ENCODE peak calls at places on chromosomes 13 and 19, in five cellular contexts. One of them, this sample, is unnamed.

GRCh38 chr19:15464394-15465385 is at the start of gene RASAL3:
- DNase-seq in gastrocnemius medialis: no peak
- DNase-seq in mesenchymal stem cell: no peak
- DNase-seq in Peyer's patch: peak
- DNase-seq in A549: no peak
- DNase-seq in this sample: no peak

GRCh38 chr13:58119351-58119750 is 487.8 kb downstream of the PCDH17 start:
- DNase-seq in gastrocnemius medialis: no peak
- DNase-seq in mesenchymal stem cell: no peak
- DNase-seq in Peyer's patch: no peak
- DNase-seq in A549: no peak
- DNase-seq in this sample: no peak

GRCh38 chr19:45767881-45768643 is 990 bp downstream of the SIX5 start:
- DNase-seq in gastrocnemius medialis: peak
- DNase-seq in mesenchymal stem cell: peak
- DNase-seq in Peyer's patch: peak
- DNase-seq in A549: peak
- DNase-seq in this sample: peak

GRCh38 chr13:98254541-98254940 is 77.5 kb upstream of the RNF113B start:
- DNase-seq in gastrocnemius medialis: no peak
- DNase-seq in mesenchymal stem cell: peak
- DNase-seq in Peyer's patch: no peak
- DNase-seq in A549: no peak
- DNase-seq in this sample: no peak

GRCh38 chr13:20064128-20064527 is 96.7 kb downstream of the GJA3 start:
- DNase-seq in gastrocnemius medialis: no peak
- DNase-seq in mesenchymal stem cell: peak
- DNase-seq in Peyer's patch: no peak
- DNase-seq in A549: no peak
- DNase-seq in this sample: no peak

GRCh38 chr13:53068841-53069520 is 40.4 kb downstream of the OLFM4 start:
- DNase-seq in gastrocnemius medialis: no peak
- DNase-seq in mesenchymal stem cell: no peak
- DNase-seq in Peyer's patch: no peak
- DNase-seq in A549: no peak
- DNase-seq in this sample: no peak

GRCh38 chr19:16749326-16749725 is 29.7 kb downstream of the NWD1 start:
- DNase-seq in gastrocnemius medialis: no peak
- DNase-seq in mesenchymal stem cell: no peak
- DNase-seq in Peyer's patch: no peak
- DNase-seq in A549: no peak
- DNase-seq in this sample: no peak

GRCh38 chr19:40465025-40465780 is at the start of gene BLVRB:
- DNase-seq in gastrocnemius medialis: no peak
- DNase-seq in mesenchymal stem cell: peak
- DNase-seq in Peyer's patch: no peak
- DNase-seq in A549: no peak
- DNase-seq in this sample: no peak

GRCh38 chr19:2103308-2103707 is 6.6 kb downstream of the IZUMO4 start:
- DNase-seq in gastrocnemius medialis: no peak
- DNase-seq in mesenchymal stem cell: no peak
- DNase-seq in Peyer's patch: no peak
- DNase-seq in A549: no peak
- DNase-seq in this sample: no peak

GRCh38 chr13:62250501-62251175 is 835.0 kb upstream of the PCDH20 start:
- DNase-seq in gastrocnemius medialis: no peak
- DNase-seq in mesenchymal stem cell: peak
- DNase-seq in Peyer's patch: no peak
- DNase-seq in A549: no peak
- DNase-seq in this sample: no peak

GRCh38 chr13:37168922-37169321 is 63.5 kb upstream of the CSNK1A1L start:
- DNase-seq in gastrocnemius medialis: no peak
- DNase-seq in mesenchymal stem cell: no peak
- DNase-seq in Peyer's patch: no peak
- DNase-seq in A549: no peak
- DNase-seq in this sample: no peak

GRCh38 chr13:109818891-109819290 is 32.5 kb upstream of the IRS2 start:
- DNase-seq in gastrocnemius medialis: no peak
- DNase-seq in mesenchymal stem cell: no peak
- DNase-seq in Peyer's patch: no peak
- DNase-seq in A549: no peak
- DNase-seq in this sample: no peak

GRCh38 chr19:46753420-46754155 is 7.3 kb upstream of the STRN4 start:
- DNase-seq in gastrocnemius medialis: no peak
- DNase-seq in mesenchymal stem cell: peak
- DNase-seq in Peyer's patch: peak
- DNase-seq in A549: peak
- DNase-seq in this sample: no peak

DNA sequence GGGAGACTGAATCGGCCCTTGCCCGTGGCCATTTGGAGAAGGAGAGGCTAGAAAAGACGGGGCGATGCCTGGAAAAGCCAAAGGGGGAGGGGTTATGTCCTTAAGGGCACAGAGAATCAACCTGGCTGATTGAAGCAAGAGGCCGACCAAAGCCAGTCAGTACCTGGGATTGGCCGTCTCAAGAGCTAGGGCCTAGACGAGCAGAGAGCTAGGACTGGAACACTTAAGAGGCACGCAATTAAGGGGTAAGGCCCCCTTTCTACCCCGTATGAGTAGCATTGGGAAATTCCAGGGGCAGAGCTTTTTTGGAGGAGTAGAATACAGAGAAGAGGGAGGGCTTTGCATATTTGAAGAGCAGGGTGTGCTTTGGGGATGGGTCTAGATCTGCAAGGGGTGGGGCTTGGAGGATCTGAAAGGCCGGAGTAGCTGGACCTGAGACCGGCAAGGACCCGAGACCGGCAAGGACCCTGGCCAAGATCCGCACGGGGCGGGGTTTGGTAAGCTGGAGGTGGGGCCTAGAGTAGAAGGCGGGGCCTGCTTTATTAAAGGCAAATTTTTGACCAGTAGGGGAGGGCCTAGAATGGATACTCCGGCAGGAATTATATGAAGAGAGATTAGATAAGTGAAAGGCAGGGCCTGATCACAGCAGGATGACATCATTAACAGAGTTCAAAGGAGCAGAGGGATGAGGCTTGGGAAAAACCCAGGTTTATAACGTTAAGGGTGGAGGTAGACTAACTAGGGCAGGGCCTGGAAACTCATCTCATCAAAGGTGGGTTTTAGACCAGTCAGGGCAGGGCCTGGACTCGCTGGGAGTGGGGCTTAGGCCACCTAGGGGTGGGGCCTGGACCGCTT is 10.7 kb upstream of the CACNG6 start:
- DNase-seq in gastrocnemius medialis: no peak
- DNase-seq in mesenchymal stem cell: peak
- DNase-seq in Peyer's patch: no peak
- DNase-seq in A549: peak
- DNase-seq in this sample: peak
- H3K27ac ChIP-seq in gastrocnemius medialis: peak
- H3K27ac ChIP-seq in mesenchymal stem cell: no peak
- H3K27ac ChIP-seq in Peyer's patch: no peak
- H3K27ac ChIP-seq in A549: peak
- H3K27ac ChIP-seq in this sample: peak

DNA sequence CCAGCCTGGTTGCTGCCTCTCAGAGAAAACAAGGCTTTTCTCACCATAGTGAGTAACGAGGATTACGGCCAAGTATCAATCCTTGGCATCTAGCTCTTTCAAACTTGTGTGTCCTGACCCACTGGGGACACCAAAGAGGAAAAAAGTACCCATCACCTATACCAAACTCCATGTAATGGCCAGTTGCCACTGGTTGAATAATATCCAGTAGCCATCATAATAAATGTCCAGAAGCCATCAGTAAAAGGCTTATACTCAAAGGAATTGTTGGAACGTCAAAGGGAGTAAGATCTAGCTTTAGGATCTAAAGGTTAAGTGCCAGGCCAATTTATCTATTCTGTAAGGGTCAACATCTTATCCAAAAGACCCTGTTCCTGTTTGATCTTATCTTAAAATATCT is 91.1 kb downstream of the PTPRS start:
- DNase-seq in gastrocnemius medialis: no peak
- DNase-seq in mesenchymal stem cell: no peak
- DNase-seq in Peyer's patch: no peak
- DNase-seq in A549: no peak
- DNase-seq in this sample: no peak
- H3K27ac ChIP-seq in gastrocnemius medialis: no peak
- H3K27ac ChIP-seq in mesenchymal stem cell: no peak
- H3K27ac ChIP-seq in Peyer's patch: no peak
- H3K27ac ChIP-seq in A549: no peak
- H3K27ac ChIP-seq in this sample: no peak

GRCh38 chr19:48171584-48172170 is 1.2 kb downstream of the ZSWIM9 start:
- DNase-seq in gastrocnemius medialis: no peak
- DNase-seq in mesenchymal stem cell: no peak
- DNase-seq in Peyer's patch: no peak
- DNase-seq in A549: no peak
- DNase-seq in this sample: peak
- H3K27ac ChIP-seq in gastrocnemius medialis: no peak
- H3K27ac ChIP-seq in mesenchymal stem cell: no peak
- H3K27ac ChIP-seq in Peyer's patch: no peak
- H3K27ac ChIP-seq in A549: peak
- H3K27ac ChIP-seq in this sample: no peak

DNA sequence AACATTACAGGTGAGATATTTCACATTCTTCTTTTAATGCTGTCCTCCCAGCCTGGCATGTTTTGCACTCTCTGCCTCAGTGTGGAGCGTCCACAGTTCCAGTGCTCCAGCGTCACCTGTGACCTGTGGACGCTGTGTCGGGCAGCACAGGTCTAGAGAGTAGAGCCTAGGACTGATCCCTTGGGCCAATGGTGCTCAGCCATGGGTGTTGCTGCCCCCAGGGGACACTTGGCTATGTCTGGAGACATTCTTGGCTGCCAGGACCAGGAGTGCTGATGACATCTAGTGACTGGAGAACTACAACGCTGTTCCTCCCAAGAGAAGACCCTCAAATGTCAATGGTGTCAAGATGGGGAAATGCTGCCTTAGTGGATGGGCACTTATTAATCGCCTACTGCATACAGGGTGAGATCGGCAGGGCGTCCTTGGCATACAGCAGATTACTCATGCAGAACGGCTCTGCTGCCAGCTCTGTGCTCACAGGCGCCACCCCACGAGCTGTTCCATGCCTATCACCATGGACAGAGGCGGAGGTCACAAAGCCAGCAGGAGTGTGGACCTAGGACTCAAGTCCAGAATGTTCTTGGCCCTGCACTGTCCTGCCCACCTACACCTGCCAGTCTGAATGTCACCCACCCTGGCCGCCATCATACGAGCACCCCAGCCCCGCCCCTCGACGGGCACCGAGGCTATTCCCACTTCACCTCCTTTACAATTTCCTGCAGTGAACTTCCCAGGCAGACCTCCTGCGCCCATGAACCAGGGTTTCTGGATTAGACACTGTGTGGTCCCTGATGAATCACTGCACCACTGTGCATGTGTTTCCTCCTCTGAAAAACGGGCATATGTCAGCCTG is 13.9 kb upstream of the MADCAM1 start:
- DNase-seq in gastrocnemius medialis: no peak
- DNase-seq in mesenchymal stem cell: peak
- DNase-seq in Peyer's patch: no peak
- DNase-seq in A549: no peak
- DNase-seq in this sample: peak
- H3K27ac ChIP-seq in gastrocnemius medialis: no peak
- H3K27ac ChIP-seq in mesenchymal stem cell: no peak
- H3K27ac ChIP-seq in Peyer's patch: no peak
- H3K27ac ChIP-seq in A549: no peak
- H3K27ac ChIP-seq in this sample: no peak

DNA sequence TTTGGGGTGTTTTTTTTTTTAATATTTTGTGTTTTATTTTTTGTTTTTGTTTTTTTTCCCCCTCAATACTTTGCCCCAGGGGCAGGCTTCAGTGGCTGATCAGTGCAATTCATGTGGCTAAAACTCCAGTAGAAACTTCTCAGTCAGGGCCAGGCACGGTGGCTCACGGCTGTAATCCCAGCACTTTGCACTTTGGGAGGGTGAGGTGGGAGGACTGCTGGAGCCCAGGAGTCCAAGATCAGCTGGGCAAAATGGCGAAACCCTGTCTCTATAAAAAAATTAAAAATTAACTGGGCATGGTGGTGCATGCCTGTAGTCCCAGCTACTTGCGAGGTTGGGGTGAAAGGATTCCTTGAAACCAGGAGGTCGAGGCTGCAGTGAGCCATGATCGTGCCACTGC is 17.4 kb upstream of the ATP8A2 start:
- DNase-seq in gastrocnemius medialis: no peak
- DNase-seq in mesenchymal stem cell: no peak
- DNase-seq in Peyer's patch: no peak
- DNase-seq in A549: no peak
- DNase-seq in this sample: no peak
- H3K27ac ChIP-seq in gastrocnemius medialis: no peak
- H3K27ac ChIP-seq in mesenchymal stem cell: no peak
- H3K27ac ChIP-seq in Peyer's patch: no peak
- H3K27ac ChIP-seq in A549: no peak
- H3K27ac ChIP-seq in this sample: no peak

DNA sequence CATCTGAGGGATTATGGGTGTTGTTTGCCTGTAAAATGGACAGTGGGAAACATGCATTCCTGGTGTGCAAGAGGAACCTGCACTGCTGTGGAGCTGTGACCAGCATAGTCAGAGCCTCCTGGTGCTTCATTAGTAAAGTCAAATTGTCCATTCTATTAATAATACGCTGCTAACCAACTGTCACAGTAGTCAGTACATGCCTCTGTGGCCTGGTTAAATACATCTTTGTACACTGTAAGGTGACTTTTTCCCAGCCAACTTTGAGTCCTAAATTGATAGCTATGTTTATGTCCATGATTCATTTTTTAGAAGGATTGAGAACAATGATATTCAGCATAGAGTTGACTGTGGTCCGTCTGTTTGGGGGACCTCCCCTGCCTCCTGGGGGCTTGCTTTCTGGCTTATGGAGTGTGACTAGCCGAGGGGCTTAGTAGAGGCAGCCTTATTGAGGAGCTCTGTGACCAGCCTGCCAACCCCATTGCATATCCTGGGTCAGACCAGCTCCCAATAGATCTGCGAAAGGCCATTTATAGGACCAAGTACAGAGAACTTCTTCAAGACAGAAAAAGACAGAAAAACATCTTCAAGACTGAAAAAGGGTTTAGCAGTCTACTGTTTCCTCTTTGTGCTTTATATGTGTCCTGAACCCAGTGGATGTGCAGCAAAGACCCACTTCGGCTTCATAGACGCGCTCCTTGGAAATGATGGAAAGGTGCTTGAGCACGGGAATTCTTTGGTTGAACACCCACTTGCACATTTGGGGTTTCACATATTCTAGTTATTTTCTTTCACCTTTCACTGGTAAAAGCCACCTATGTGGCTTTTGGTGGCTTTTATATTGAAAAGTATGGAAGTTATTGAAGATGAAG is 4.3 kb downstream of the GPR183 start:
- DNase-seq in gastrocnemius medialis: no peak
- DNase-seq in mesenchymal stem cell: no peak
- DNase-seq in Peyer's patch: no peak
- DNase-seq in A549: no peak
- DNase-seq in this sample: no peak
- H3K27ac ChIP-seq in gastrocnemius medialis: no peak
- H3K27ac ChIP-seq in mesenchymal stem cell: no peak
- H3K27ac ChIP-seq in Peyer's patch: peak
- H3K27ac ChIP-seq in A549: no peak
- H3K27ac ChIP-seq in this sample: no peak

GRCh38 chr19:42402376-42403116 is 12.4 kb upstream of the CNFN start:
- DNase-seq in gastrocnemius medialis: no peak
- DNase-seq in mesenchymal stem cell: no peak
- DNase-seq in Peyer's patch: no peak
- DNase-seq in A549: no peak
- DNase-seq in this sample: no peak
- H3K27ac ChIP-seq in gastrocnemius medialis: peak
- H3K27ac ChIP-seq in mesenchymal stem cell: no peak
- H3K27ac ChIP-seq in Peyer's patch: peak
- H3K27ac ChIP-seq in A549: peak
- H3K27ac ChIP-seq in this sample: no peak